ENCODE peak calls at places on chromosomes 12 and 14, in eight cellular contexts. V is activated naive CD4-positive, alpha-beta T cell treated with anti-CD3 and anti-CD28 coated beads, Interleukin-2, amount 50 U/mL, for 72 hours; E is T-cell; J is CD8-positive, alpha-beta T cell; G is activated T-cell treated with anti-CD3 and anti-CD28 coated beads, Interleukin-2, amount 50 U/mL, for 4 hours; A is stimulated activated naive CD8-positive, alpha-beta T cell treated with anti-CD3 and anti-CD28 coated beads, Interleukin-15, Interleukin-2, amounts not matched to agents 100 U/mL and 50 U/mL, for 24 hours; F is activated CD4-positive, CD25-positive, alpha-beta regulatory T cell treated with anti-CD3 and anti-CD28 coated beads, Interleukin-2, amount 50 U/mL, for 24 hours; H is HCT116. N is an unnamed sample.

GRCh38 chr14:89267163-89267562 is 149.9 kb downstream of the FOXN3 start:
- ATAC-seq in E (no peak), V (no peak), F (no peak), G (no peak), J (no peak), H (no peak), A (no peak), N (no peak)

GRCh38 chr12:91777268-91777997 is 368.2 kb downstream of the BTG1 start:
- ATAC-seq in F (peak), A (no peak), H (peak), E (no peak), V (peak), G (peak), J (no peak), N (peak)

GRCh38 chr12:41521872-41522379 is 333.8 kb downstream of the PDZRN4 start:
- ATAC-seq in G (peak), V (no peak), E (no peak), A (no peak), F (peak), H (no peak), J (no peak), N (peak)

GRCh38 chr12:115571027-115571426 is 706.5 kb downstream of the MED13L start:
- ATAC-seq in E (no peak), F (no peak), H (no peak), A (no peak), G (no peak), J (no peak), V (no peak), N (no peak)

GRCh38 chr14:63677891-63678379 is 36.3 kb upstream of the WDR89 start:
- ATAC-seq in F (no peak), J (no peak), G (no peak), A (no peak), H (no peak), V (no peak), E (no peak), N (no peak)

GRCh38 chr14:54722791-54723432 is 156.0 kb downstream of the SAMD4A start:
- ATAC-seq in F (no peak), V (no peak), A (peak), G (no peak), E (no peak), J (peak), H (no peak), N (no peak)

GRCh38 chr12:32027684-32028355 is 68.6 kb downstream of the RESF1 start:
- ATAC-seq in E (no peak), G (no peak), V (no peak), A (no peak), J (no peak), F (no peak), H (no peak), N (no peak)

GRCh38 chr12:32450768-32451167 is 51.4 kb downstream of the FGD4 start:
- ATAC-seq in G (no peak), V (no peak), H (no peak), F (no peak), J (no peak), A (no peak), E (no peak), N (peak)

GRCh38 chr14:39847191-39847590 is 415.0 kb upstream of the FBXO33 start:
- ATAC-seq in H (no peak), F (no peak), E (no peak), A (no peak), V (no peak), J (no peak), G (no peak), N (no peak)

GRCh38 chr14:94582199-94582750 is 1.0 kb downstream of the SERPINA5 start:
- ATAC-seq in H (no peak), J (no peak), A (no peak), G (no peak), F (no peak), E (no peak), V (no peak), N (no peak)

GRCh38 chr12:47808574-47809380 is 10.9 kb downstream of the HDAC7 start:
- ATAC-seq in E (no peak), A (peak), V (peak), H (peak), G (peak), J (no peak), F (peak), N (no peak)

GRCh38 chr12:13088503-13088902 is 15.0 kb downstream of the GSG1 start:
- ATAC-seq in E (no peak), V (no peak), F (no peak), G (no peak), A (no peak), J (no peak), H (no peak), N (no peak)

GRCh38 chr12:50569321-50569720 is 64.5 kb downstream of the DIP2B start:
- ATAC-seq in H (no peak), F (no peak), G (no peak), V (no peak), E (no peak), A (no peak), J (no peak), N (peak)

GRCh38 chr14:30960216-30960615 is 65.2 kb upstream of the AP4S1 start:
- ATAC-seq in F (peak), A (no peak), J (no peak), E (no peak), H (peak), V (peak), G (peak), N (no peak)

GRCh38 chr12:102484017-102484731 is 3.8 kb upstream of the IGF1 start:
- ATAC-seq in H (peak), F (peak), G (peak), A (peak), V (peak), E (no peak), J (peak), N (peak)

GRCh38 chr12:42421844-42422779 is 96.1 kb downstream of the PPHLN1 start:
- ATAC-seq in E (no peak), A (no peak), H (no peak), J (no peak), V (peak), G (no peak), F (peak), N (no peak)

GRCh38 chr12:4303750-4304149 is 17.3 kb upstream of the TIGAR start:
- ATAC-seq in F (no peak), E (no peak), A (peak), G (no peak), J (no peak), V (no peak), H (no peak), N (no peak)

GRCh38 chr12:131133015-131133905 is 179.6 kb downstream of the ADGRD1 start:
- ATAC-seq in F (no peak), G (no peak), V (no peak), J (no peak), H (no peak), E (no peak), A (no peak), N (no peak)

GRCh38 chr12:66065623-66066022 is 64.9 kb downstream of the LLPH start:
- ATAC-seq in A (no peak), G (no peak), F (no peak), E (no peak), J (no peak), V (no peak), H (no peak), N (no peak)

GRCh38 chr12:109131522-109132050 is 15.2 kb downstream of the ACACB start:
- ATAC-seq in F (no peak), G (no peak), V (no peak), A (no peak), J (no peak), H (peak), E (no peak), N (no peak)

GRCh38 chr12:19191089-19191488 is 61.6 kb downstream of the PLEKHA5 start:
- ATAC-seq in H (no peak), E (no peak), G (no peak), J (no peak), F (no peak), A (no peak), V (no peak), N (peak)

GRCh38 chr14:45361727-45362126 is 108.7 kb upstream of the MIS18BP1 start:
- ATAC-seq in J (no peak), F (no peak), V (no peak), A (no peak), H (no peak), E (no peak), G (no peak), N (no peak)

GRCh38 chr14:77565289-77566081 is 51.0 kb downstream of the SPTLC2 start:
- ATAC-seq in A (peak), H (no peak), V (peak), J (peak), E (no peak), G (peak), F (peak), N (no peak)

GRCh38 chr12:57479376-57480115 is at the start of gene ARHGAP9:
- ATAC-seq in A (peak), H (no peak), E (peak), F (peak), V (peak), J (peak), G (peak), N (peak)

GRCh38 chr12:124433147-124433874 is 134.1 kb downstream of the NCOR2 start:
- ATAC-seq in A (no peak), E (no peak), V (peak), G (no peak), J (peak), F (no peak), H (no peak), N (peak)

GRCh38 chr12:95836630-95837239 is 22.0 kb upstream of the SNRPF start:
- ATAC-seq in E (no peak), G (no peak), V (no peak), J (no peak), F (no peak), A (no peak), H (peak), N (no peak)

GRCh38 chr12:68639396-68639767 is 28.7 kb downstream of the RAP1B start:
- ATAC-seq in H (no peak), G (no peak), F (no peak), V (no peak), E (peak), A (no peak), J (peak), N (no peak)

GRCh38 chr12:96208346-96208745 is 14.2 kb downstream of the ELK3 start:
- ATAC-seq in F (no peak), E (no peak), G (no peak), V (no peak), J (no peak), H (no peak), A (no peak), N (peak)